ENCODE peak calls at places on chromosomes 7 and 10, in four cellular contexts. T is HepG2, Z is H1, D is HCT116. M is an unnamed sample.

GRCh38 chr7:69190738-69191137 is 407.5 kb upstream of the AUTS2 start:
- DNase-seq in Z (no peak), D (no peak), T (no peak), M (no peak)

GRCh38 chr7:98968621-98969020 is 90.3 kb downstream of the TRRAP start:
- DNase-seq in T (no peak), Z (no peak), D (no peak), M (no peak)

GRCh38 chr10:115947104-115947503 is 325.9 kb downstream of the GFRA1 start:
- DNase-seq in T (no peak), Z (no peak), D (no peak), M (no peak)

GRCh38 chr10:107814865-107815487 is 650.5 kb upstream of the SORCS1 start:
- DNase-seq in T (peak), Z (peak), D (no peak), M (no peak)

GRCh38 chr7:36367561-36367889 is 22.1 kb upstream of the ANLN start:
- DNase-seq in T (no peak), Z (no peak), D (no peak), M (no peak)

GRCh38 chr10:154348-154747 is 19.1 kb downstream of the ZMYND11 start:
- DNase-seq in T (no peak), Z (no peak), D (no peak), M (no peak)

GRCh38 chr7:79612903-79613302 is 159.4 kb upstream of the MAGI2 start:
- DNase-seq in D (no peak), Z (no peak), T (no peak), M (no peak)

GRCh38 chr7:82594665-82595064 is 151.1 kb upstream of the CACNA2D1 start:
- DNase-seq in T (no peak), Z (no peak), D (no peak), M (no peak)

GRCh38 chr7:113705439-113705838 is 213.4 kb downstream of the PPP1R3A start:
- DNase-seq in D (no peak), T (no peak), Z (no peak), M (no peak)

GRCh38 chr7:104160375-104160774 is 47.4 kb downstream of the ORC5 start:
- DNase-seq in T (no peak), Z (no peak), D (no peak), M (no peak)

GRCh38 chr10:8913720-8914119 is 859.2 kb downstream of the GATA3 start:
- DNase-seq in D (no peak), T (no peak), Z (no peak), M (no peak)

DNA sequence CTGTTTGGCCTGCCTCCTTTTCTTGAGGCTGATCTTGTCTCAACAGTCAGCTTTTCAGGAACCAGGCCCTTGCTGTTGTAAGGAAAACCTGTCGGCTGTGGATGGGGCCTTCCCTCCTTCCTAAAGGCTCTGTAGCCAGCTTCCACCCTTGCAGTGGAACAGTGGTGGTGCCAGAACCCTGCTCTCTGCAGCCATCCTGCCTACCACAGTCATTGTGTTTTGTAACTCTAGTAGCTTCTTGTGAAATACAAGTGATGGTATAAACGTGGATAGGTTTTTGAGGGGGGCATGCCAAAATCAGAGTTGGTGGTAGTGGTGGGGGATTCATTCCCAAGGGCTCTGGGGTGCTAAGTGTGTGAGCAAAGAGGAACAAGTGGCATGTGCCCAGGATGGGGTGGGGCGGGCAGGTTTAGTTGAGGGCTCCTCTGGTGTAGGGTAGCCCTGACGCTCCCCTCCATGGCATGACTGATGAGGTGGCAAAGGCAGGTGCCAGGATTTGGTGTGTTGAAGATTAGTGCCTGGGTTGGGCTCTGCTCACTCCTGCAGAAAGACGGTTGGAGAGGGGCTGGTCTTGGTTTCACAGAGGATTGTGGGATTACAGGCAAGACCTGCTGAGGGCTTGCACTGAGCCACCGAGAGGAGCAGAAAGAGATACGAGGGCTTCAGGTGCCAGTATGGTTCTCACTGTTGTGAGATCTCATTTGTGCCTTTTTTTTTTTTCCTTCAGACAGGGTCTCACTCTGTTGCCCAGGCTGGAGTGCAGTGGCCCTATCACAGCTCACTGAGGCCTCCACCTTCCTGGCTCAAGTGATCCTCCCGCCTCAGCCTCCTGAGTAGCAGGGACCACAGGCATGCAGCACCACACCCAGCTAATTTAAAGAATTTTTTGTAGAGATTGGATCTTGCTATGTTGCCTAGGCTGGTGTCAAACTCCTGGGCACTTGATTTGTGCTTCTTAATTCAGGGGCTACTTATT is 7.4 kb downstream of the TSPAN14 start:
- DNase-seq in Z (no peak), T (no peak), D (no peak), M (no peak)
- H3K9ac ChIP-seq in Z (no peak), T (no peak), D (peak), M (no peak)

DNA sequence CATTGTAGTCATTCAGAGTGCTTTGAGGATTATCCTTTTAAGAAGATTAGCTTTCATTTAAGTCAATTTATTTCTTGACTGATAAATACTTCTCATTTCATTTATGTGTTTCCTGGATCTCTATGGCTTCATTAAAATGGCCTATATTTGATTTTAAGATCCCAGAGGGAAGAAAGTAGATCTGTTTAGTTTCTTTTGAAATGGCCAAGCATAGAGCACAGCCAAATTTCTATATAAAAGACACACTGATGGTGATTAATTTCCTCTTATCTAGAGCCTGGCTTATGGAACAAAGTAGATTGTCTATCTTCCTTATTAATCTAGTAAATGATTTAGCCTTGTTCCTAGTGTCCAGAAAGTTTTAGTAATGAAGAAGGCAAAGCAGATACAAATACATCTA is 129.7 kb upstream of the CALCR start:
- DNase-seq in D (no peak), Z (no peak), T (no peak), M (no peak)
- TF ChIP-seq EZH2 in D (no peak), Z (no peak), T (no peak), M (no peak)

GRCh38 chr10:120651000-120651399 is 194.0 kb downstream of the PLPP4 start:
- DNase-seq in D (no peak), T (no peak), Z (no peak), M (no peak)

GRCh38 chr10:120656121-120656520 is 195.0 kb upstream of the WDR11 start:
- DNase-seq in Z (no peak), D (no peak), T (no peak), M (no peak)
- H3K9ac ChIP-seq in Z (no peak), D (no peak), T (no peak), M (no peak)

DNA sequence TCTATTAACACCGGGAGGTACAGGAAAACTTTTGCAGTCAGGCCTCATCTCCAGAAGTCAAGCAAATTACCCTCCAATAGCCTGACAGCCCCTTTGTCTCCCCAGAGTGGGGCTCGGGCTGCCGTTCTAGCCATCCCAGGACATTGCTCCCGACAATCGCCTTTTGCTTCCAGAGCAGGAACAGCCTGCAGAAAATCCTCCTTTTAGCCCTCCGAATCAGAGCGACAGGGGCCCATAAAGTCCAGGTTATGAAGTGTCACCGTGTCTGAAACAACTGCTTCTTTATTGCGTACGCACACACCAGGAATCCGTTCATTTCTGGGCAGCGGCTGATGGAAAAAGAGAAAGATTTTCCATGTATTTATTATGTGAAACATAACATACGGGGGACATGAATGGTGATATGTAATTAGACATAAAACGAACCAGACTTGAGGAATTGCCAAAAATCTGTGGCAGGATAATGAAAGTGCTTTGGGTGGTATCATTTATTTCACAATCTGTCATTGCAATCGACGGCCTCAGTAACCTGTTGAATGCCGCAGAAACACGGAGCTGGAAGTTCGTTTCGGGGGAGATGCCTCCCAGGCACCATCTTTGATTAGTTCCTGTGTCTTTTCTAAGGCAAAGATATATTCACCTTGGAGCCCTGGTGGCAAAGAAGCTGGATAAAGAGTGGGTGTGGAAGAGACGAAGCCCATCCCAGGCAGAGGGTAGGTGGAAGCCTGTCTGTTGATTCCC is 48.0 kb downstream of the FAM241B start:
- DNase-seq in Z (no peak), D (no peak), T (no peak), M (no peak)
- TF ChIP-seq EZH2 in Z (no peak), D (no peak), T (no peak), M (no peak)

GRCh38 chr10:78250313-78251040 is 216.8 kb downstream of the RPS24 start:
- DNase-seq in T (no peak), D (no peak), Z (no peak), M (no peak)

GRCh38 chr10:78247821-78248220 is 214.2 kb downstream of the RPS24 start:
- DNase-seq in Z (no peak), D (no peak), T (no peak), M (no peak)

GRCh38 chr10:78249690-78250089 is 216.0 kb downstream of the RPS24 start:
- DNase-seq in Z (no peak), D (no peak), T (no peak), M (no peak)

GRCh38 chr10:78251041-78251434 is 217.4 kb downstream of the RPS24 start:
- DNase-seq in D (no peak), Z (no peak), T (no peak), M (no peak)

GRCh38 chr10:78248651-78249464 is 215.2 kb downstream of the RPS24 start:
- DNase-seq in T (no peak), D (no peak), Z (no peak), M (no peak)
- H3K9ac ChIP-seq in T (no peak), D (no peak), Z (no peak), M (no peak)

DNA sequence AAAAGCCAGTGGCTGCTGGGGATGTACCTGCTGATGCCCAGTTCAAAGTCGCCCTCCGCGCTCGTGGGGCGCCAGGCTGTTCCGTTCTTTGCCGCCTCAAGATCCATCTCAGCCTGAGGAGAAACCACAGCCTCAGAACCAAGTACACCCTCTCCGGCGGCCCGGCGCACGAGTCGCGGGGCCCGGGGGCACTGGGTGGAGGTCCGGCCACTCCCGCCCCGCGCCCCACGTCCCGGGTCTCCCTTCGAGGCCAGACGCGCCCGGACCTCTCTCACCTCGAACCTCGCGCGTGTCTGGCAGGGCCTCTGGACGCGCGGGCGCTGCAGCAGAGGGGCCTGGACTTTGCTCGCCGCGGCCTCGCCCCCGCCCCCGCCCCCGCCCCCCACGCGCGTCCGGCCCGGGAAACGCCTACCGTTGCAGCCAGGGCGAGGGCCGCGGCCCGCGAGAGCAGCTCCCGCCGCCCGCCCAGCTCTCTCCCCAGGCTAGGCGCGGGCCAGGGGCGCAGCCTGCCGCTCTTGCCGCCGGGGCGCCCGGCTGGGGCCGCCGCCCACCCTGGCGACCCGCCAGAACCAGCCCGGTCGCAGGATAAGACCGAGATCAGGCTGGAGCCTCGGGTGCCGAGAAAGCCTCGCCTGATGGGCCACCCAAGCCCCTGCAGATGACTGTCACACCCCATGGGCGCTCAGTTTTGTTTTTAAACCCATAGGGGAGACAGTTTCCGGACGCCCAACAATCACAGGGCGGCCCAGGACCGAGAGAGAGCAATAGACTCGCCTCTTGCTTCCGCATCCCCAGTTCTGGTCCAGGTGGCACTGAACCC is at the start of gene ABCB4:
- DNase-seq in Z (no peak), D (no peak), T (no peak), M (no peak)
- TF ChIP-seq EZH2 in Z (peak), D (no peak), T (no peak), M (no peak)

GRCh38 chr10:31584098-31584631 is 265.1 kb downstream of the ZEB1 start:
- DNase-seq in D (no peak), Z (no peak), T (no peak), M (no peak)

GRCh38 chr10:31580646-31581045 is 261.6 kb downstream of the ZEB1 start:
- DNase-seq in T (no peak), D (no peak), Z (no peak), M (no peak)

GRCh38 chr10:31581741-31582323 is 262.8 kb downstream of the ZEB1 start:
- DNase-seq in T (no peak), Z (no peak), D (peak), M (no peak)

GRCh38 chr10:31583358-31583757 is 264.3 kb downstream of the ZEB1 start:
- DNase-seq in T (no peak), D (no peak), Z (no peak), M (no peak)

GRCh38 chr10:31582365-31583052 is 263.5 kb downstream of the ZEB1 start:
- DNase-seq in T (no peak), D (peak), Z (no peak), M (no peak)
- H3K9ac ChIP-seq in T (no peak), D (peak), Z (no peak), M (no peak)

GRCh38 chr7:23477962-23478866 is 7.9 kb upstream of the IGF2BP3 start:
- DNase-seq in D (no peak), T (no peak), Z (no peak), M (no peak)
- TF ChIP-seq EZH2 in D (peak), T (no peak), Z (no peak), M (no peak)